ENCODE peak calls at places on chromosome 6, in ten cellular contexts. D is NCI-H774; Q is effector CD4-positive, alpha-beta T cell; F is gastrocnemius medialis; R is cardiac septum; Y is SK-N-DZ; T is OCI-LY7; P is activated CD4-positive, alpha-beta T cell treated with anti-CD3 and anti-CD28 coated beads, Interleukin-2, amount 50 U/mL, for 1 hour; Z is NCI-H510A treated with DMSO at 0.1 percent for 48 hours; O is NCI-H345. J is an unnamed sample.

GRCh38 chr6:129342243-129342642 is 367.7 kb downstream of the ARHGAP18 start:
- DNase-seq in F (peak), T (no peak), O (no peak), Q (no peak), Z (no peak), P (no peak), R (no peak), D (no peak), Y (no peak), J (peak)

GRCh38 chr6:6547111-6547879 is 41.2 kb upstream of the LY86 start:
- DNase-seq in T (peak), F (peak), Q (peak), R (peak), Z (peak), O (peak), P (peak), D (peak), Y (peak), J (peak)

GRCh38 chr6:158539363-158539762 is 20.5 kb upstream of the TMEM181 start:
- DNase-seq in F (no peak), P (no peak), R (no peak), Q (no peak), Z (no peak), O (no peak), D (no peak), T (no peak), Y (no peak), J (no peak)

GRCh38 chr6:111250743-111251406 is 163.6 kb downstream of the SLC16A10 start:
- DNase-seq in R (no peak), T (no peak), P (no peak), Z (no peak), F (no peak), O (no peak), Y (no peak), D (no peak), Q (no peak), J (no peak)

GRCh38 chr6:82144852-82145332 is 102.7 kb downstream of the IBTK start:
- DNase-seq in Q (no peak), D (peak), Z (no peak), Y (peak), R (no peak), P (no peak), T (no peak), F (peak), O (no peak), J (peak)

GRCh38 chr6:23329091-23329490 is 759.7 kb downstream of the HDGFL1 start:
- DNase-seq in T (no peak), D (no peak), F (no peak), Q (no peak), Y (no peak), P (no peak), R (no peak), Z (peak), O (no peak), J (no peak)

GRCh38 chr6:75802366-75802765 is 53.3 kb downstream of the MYO6 start:
- DNase-seq in Y (no peak), T (no peak), O (no peak), D (no peak), Q (no peak), F (no peak), Z (no peak), R (no peak), P (no peak), J (no peak)

GRCh38 chr6:155089746-155090145 is 94.6 kb downstream of the TIAM2 start:
- DNase-seq in T (no peak), R (no peak), Y (no peak), F (no peak), P (no peak), Z (no peak), Q (no peak), O (no peak), D (no peak), J (no peak)

GRCh38 chr6:1708820-1709612 is 99.3 kb downstream of the FOXC1 start:
- DNase-seq in Y (no peak), D (no peak), T (no peak), F (no peak), R (peak), O (no peak), Q (no peak), P (no peak), Z (no peak), J (no peak)